ENCODE peak calls at places on chromosomes 3 and 15, in four cellular contexts. K is HEK293T, H is HepG2, V is GM12878. N is an unnamed sample.

GRCh38 chr15:58924326-58924725 is 9.2 kb downstream of the SLTM start:
- DNase-seq in K (no peak), H (no peak), V (no peak), N (no peak)

GRCh38 chr3:178325330-178325729 is 210.9 kb upstream of the KCNMB2 start:
- DNase-seq in K (no peak), H (no peak), V (no peak), N (no peak)

GRCh38 chr3:109033000-109033660 is 79.5 kb upstream of the GUCA1C start:
- DNase-seq in K (no peak), H (no peak), V (no peak), N (no peak)

GRCh38 chr15:42955518-42955917 is 34.9 kb upstream of the TTBK2 start:
- DNase-seq in K (no peak), H (no peak), V (no peak), N (no peak)

GRCh38 chr3:126927405-126927750 is 55.5 kb upstream of the PLXNA1 start:
- DNase-seq in K (no peak), H (no peak), V (no peak), N (no peak)

GRCh38 chr15:55282284-55282833 is 7.3 kb downstream of the RAB27A start:
- DNase-seq in K (no peak), H (no peak), V (no peak), N (peak)

GRCh38 chr3:17967953-17968352 is 225.5 kb upstream of the TBC1D5 start:
- DNase-seq in K (no peak), H (no peak), V (no peak), N (no peak)

GRCh38 chr3:48428863-48429415 is 947 bp downstream of the PLXNB1 start:
- DNase-seq in K (no peak), H (no peak), V (no peak), N (peak)

GRCh38 chr3:95097493-95097892 is 1034.6 kb downstream of the NSUN3 start:
- DNase-seq in K (peak), H (no peak), V (no peak), N (no peak)

GRCh38 chr15:51751687-51752683 is 588 bp downstream of the TMOD2 start:
- DNase-seq in K (peak), H (no peak), V (no peak), N (peak)

GRCh38 chr3:52891164-52891563 is 6.2 kb downstream of the STIMATE start:
- DNase-seq in K (no peak), H (no peak), V (no peak), N (no peak)

GRCh38 chr3:69439683-69440270 is 53.9 kb upstream of the FRMD4B start:
- DNase-seq in K (no peak), H (peak), V (peak), N (no peak)

GRCh38 chr3:146250449-146251382 is at the start of gene PLSCR4:
- DNase-seq in K (peak), H (no peak), V (no peak), N (peak)

GRCh38 chr3:41581700-41582099 is 380.2 kb downstream of the ULK4 start:
- DNase-seq in K (no peak), H (no peak), V (peak), N (no peak)

GRCh38 chr15:24746094-24746493 is 70.5 kb downstream of the NPAP1 start:
- DNase-seq in K (no peak), H (no peak), V (no peak), N (no peak)

GRCh38 chr3:36804295-36805055 is 40.1 kb upstream of the DCLK3 start:
- DNase-seq in K (no peak), H (no peak), V (no peak), N (no peak)

GRCh38 chr15:88375234-88375926 is 91.8 kb downstream of the MRPL46 start:
- DNase-seq in K (no peak), H (no peak), V (no peak), N (peak)

GRCh38 chr15:99613887-99614642 is 48.3 kb downstream of the MEF2A start:
- DNase-seq in K (no peak), H (peak), V (no peak), N (no peak)

GRCh38 chr3:32897202-32897601 is 54.2 kb upstream of the CCR4 start:
- DNase-seq in K (no peak), H (no peak), V (no peak), N (no peak)

GRCh38 chr3:54859204-54859603 is 68.7 kb downstream of the LRTM1 start:
- DNase-seq in K (no peak), H (no peak), V (no peak), N (no peak)

GRCh38 chr15:74901612-74902063 is 5.0 kb downstream of the FAM219B start:
- DNase-seq in K (peak), H (peak), V (no peak), N (peak)

GRCh38 chr15:40856736-40857135 is 12.9 kb downstream of the SPINT1 start:
- DNase-seq in K (no peak), H (no peak), V (no peak), N (no peak)

GRCh38 chr15:40858706-40859105 is 14.9 kb downstream of the SPINT1 start:
- DNase-seq in K (no peak), H (no peak), V (no peak), N (no peak)

GRCh38 chr15:40855706-40856234 is 11.9 kb downstream of the SPINT1 start:
- DNase-seq in K (no peak), H (no peak), V (no peak), N (no peak)

GRCh38 chr15:40857601-40858351 is 13.9 kb downstream of the SPINT1 start:
- DNase-seq in K (peak), H (peak), V (no peak), N (peak)

GRCh38 chr15:40859206-40859851 is 14.7 kb downstream of the RHOV start:
- DNase-seq in K (peak), H (peak), V (no peak), N (peak)
- TF ChIP-seq TARDBP in K (no peak), H (no peak), V (no peak), N (no peak)

GRCh38 chr3:34779092-34779491 is 860.2 kb upstream of the ARPP21 start:
- DNase-seq in K (no peak), H (no peak), V (no peak), N (no peak)
- TF ChIP-seq TARDBP in K (no peak), H (no peak), V (no peak), N (no peak)

DNA sequence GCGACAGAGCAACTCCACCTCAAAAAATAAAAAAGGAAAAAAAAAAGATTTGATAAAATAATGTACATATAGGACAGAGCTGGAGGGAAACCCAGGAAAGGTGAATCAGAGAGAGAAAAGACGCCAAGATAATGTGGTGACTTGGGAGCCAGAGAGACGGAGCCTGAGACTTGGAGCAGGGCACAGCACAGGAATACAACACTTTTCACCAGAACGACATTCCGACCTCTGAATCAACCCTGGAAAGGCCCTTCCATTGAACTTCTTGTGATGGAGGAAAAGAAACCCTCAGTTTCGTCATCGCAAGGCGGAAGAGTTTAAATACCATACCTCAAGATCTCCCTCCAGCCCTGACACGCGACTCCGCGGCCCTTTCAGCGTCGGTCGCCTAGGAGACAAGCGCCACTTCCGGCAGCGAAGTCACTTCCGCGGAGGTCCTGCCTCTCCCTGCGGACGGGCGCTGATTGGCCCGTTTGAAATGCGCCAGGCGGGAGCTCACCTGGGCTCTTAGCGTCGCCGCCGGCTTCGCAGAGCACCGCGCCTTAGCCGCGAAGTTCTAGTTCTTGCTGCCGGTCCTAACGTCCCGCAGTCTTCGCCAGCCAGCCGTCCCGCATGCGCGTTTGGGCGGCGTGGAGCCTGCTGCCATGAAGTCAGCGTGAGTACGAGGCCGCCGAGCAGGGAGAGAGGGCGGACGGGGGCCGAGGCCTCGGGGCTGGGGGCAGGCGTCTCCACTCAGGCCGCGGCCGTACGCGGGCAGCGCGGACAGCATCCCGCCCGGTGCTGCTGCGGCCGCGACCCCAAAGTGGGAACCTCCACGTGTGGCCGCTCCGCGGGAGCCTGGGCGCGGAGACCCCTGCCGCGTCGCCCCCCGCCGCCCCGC is at the start of gene KIF23:
- DNase-seq in K (peak), H (peak), V (peak), N (peak)
- TF ChIP-seq TARDBP in K (no peak), H (peak), V (no peak), N (peak)

GRCh38 chr15:91941871-91942270 is 88.4 kb downstream of the SLCO3A1 start:
- DNase-seq in K (no peak), H (no peak), V (no peak), N (no peak)

GRCh38 chr15:91939432-91939831 is 85.9 kb downstream of the SLCO3A1 start:
- DNase-seq in K (no peak), H (no peak), V (no peak), N (no peak)

GRCh38 chr15:91942676-91943417 is 89.3 kb downstream of the SLCO3A1 start:
- DNase-seq in K (no peak), H (peak), V (no peak), N (no peak)

GRCh38 chr15:91944334-91944733 is 90.8 kb downstream of the SLCO3A1 start:
- DNase-seq in K (no peak), H (no peak), V (no peak), N (no peak)

GRCh38 chr15:91940466-91941381 is 87.2 kb downstream of the SLCO3A1 start:
- DNase-seq in K (no peak), H (no peak), V (no peak), N (no peak)
- TF ChIP-seq TARDBP in K (no peak), H (no peak), V (no peak), N (no peak)

DNA sequence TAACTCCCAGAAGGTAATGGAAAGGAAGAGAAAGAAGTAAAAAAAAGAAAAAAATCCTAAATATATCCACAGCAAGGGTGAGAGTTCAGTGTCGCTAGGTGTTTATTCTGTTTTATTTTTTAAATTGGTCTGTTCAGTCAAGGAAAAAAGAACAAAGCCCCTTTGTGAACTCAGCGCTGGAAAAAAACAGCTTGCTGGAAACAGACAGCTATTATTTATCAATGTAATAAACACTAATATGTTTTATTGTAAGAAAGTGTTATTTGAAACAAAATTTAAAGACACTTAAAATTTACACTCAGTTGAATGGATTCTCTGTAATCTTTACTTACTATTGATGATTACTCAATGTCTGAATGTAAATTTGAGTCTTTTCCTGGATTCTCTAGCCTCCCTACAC is 32.3 kb upstream of the LEKR1 start:
- DNase-seq in K (no peak), H (no peak), V (no peak), N (no peak)
- TF ChIP-seq TARDBP in K (no peak), H (no peak), V (no peak), N (no peak)

GRCh38 chr15:85800460-85801123 is 5.9 kb upstream of the KLHL25 start:
- DNase-seq in K (no peak), H (peak), V (no peak), N (no peak)
- TF ChIP-seq TARDBP in K (no peak), H (no peak), V (no peak), N (no peak)

GRCh38 chr3:102530443-102531195 is 95.8 kb downstream of the ZPLD1 start:
- DNase-seq in K (no peak), H (no peak), V (no peak), N (no peak)
- TF ChIP-seq TARDBP in K (no peak), H (no peak), V (no peak), N (no peak)